ENCODE peak calls at places on chromosomes 7 and 10, in six cellular contexts. D is prostate gland; V is fibroblast of villous mesenchyme; L is CD8-positive, alpha-beta T cell; A is lower leg skin; B is PC-3. W is an unnamed sample.

GRCh38 chr10:14839305-14839695 is 1.2 kb downstream of the HSPA14 start:
- DNase-seq in D (no peak), V (peak), L (no peak), A (no peak), B (no peak), W (peak)

GRCh38 chr7:158087196-158087595 is 500.4 kb downstream of the PTPRN2 start:
- DNase-seq in D (no peak), V (no peak), L (no peak), A (no peak), B (no peak), W (no peak)

GRCh38 chr7:50651227-50651989 is 86.2 kb upstream of the DDC start:
- DNase-seq in D (no peak), V (no peak), L (no peak), A (no peak), B (no peak), W (no peak)

GRCh38 chr7:44103941-44104879 is at the start of gene AEBP1:
- DNase-seq in D (no peak), V (peak), L (no peak), A (no peak), B (no peak), W (peak)

GRCh38 chr7:22667562-22668239 is 59.3 kb upstream of the IL6 start:
- DNase-seq in D (no peak), V (peak), L (no peak), A (no peak), B (peak), W (peak)

GRCh38 chr7:132400667-132401142 is 175.6 kb downstream of the PLXNA4 start:
- DNase-seq in D (no peak), V (no peak), L (no peak), A (peak), B (no peak), W (no peak)

GRCh38 chr10:129772472-129773358 is 191.4 kb downstream of the EBF3 start:
- DNase-seq in D (no peak), V (no peak), L (no peak), A (no peak), B (no peak), W (no peak)

GRCh38 chr7:50362712-50363282 is 58.3 kb downstream of the IKZF1 start:
- DNase-seq in D (no peak), V (no peak), L (peak), A (no peak), B (no peak), W (no peak)

GRCh38 chr10:32055478-32056135 is 618 bp downstream of the KIF5B start:
- DNase-seq in D (peak), V (peak), L (peak), A (peak), B (peak), W (peak)

GRCh38 chr10:4843525-4844180 is 17.6 kb downstream of the AKR1E2 start:
- DNase-seq in D (peak), V (no peak), L (no peak), A (no peak), B (no peak), W (no peak)

DNA sequence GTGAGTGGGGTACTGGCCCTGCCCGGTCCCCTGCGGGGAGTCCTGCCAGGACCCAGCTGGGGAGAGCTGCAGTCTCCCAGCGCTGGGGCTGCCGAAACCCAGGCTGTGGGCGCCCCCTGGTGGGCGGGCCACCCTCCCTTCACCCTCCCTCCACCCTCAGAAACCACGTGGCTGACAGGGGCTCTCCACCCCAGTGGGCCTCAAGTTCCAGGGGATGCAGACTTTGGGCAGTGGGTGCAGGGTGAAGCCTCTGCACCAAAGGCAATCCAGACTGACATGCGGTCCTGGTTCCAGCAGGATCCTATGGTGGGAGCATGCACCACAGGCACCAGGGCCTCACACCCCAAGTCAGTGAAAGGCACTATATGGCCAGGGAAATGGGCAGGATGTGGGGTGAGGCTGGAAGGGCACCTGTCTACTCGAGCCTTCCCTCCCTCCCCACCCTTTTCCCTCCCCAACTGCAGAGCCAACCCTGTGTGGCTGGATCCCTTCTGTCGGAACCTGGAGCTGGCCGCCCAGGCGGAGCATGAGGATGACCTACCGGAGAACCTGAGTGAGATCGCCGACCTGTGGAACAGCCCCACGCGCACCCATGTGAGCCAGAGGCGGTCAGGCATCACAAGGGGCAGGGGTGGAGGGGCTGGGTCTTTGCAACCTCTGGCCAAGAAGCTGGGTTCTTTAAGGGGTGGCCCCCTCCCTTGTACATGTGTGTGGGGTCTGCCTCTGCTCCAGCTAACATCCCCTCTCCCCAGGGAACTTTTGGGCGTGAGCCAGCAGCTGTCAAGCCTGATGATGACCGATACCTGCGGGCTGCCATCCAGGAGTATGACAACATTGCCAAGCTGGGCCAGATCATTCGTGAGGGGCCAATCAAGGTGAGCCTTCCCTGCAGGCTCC is 38.8 kb downstream of the PSAP start:
- DNase-seq in D (peak), V (peak), L (peak), A (peak), B (peak), W (peak)
- TF ChIP-seq CTCF in D (peak), V (peak), L (peak), A (no peak), B (peak), W (peak)

GRCh38 chr7:27189560-27190283 is 4.7 kb upstream of the HOXA11 start:
- DNase-seq in D (peak), V (peak), L (no peak), A (no peak), B (peak), W (no peak)
- H3K4me3 ChIP-seq in D (peak), V (peak), L (no peak), A (no peak), B (peak), W (no peak)

GRCh38 chr10:97598407-97599271 is 9.1 kb downstream of the C10orf62 start:
- DNase-seq in D (no peak), V (no peak), L (no peak), A (no peak), B (no peak), W (no peak)

GRCh38 chr10:97593423-97593822 is 3.9 kb downstream of the C10orf62 start:
- DNase-seq in D (no peak), V (no peak), L (no peak), A (peak), B (no peak), W (peak)

GRCh38 chr10:97597778-97598177 is 8.3 kb downstream of the C10orf62 start:
- DNase-seq in D (no peak), V (no peak), L (no peak), A (no peak), B (no peak), W (no peak)

GRCh38 chr10:97599272-97599619 is 9.7 kb downstream of the C10orf62 start:
- DNase-seq in D (no peak), V (no peak), L (no peak), A (no peak), B (no peak), W (no peak)

GRCh38 chr10:97596101-97597055 is 6.9 kb downstream of the C10orf62 start:
- DNase-seq in D (peak), V (peak), L (no peak), A (peak), B (peak), W (peak)
- TF ChIP-seq CTCF in D (no peak), V (no peak), L (no peak), A (no peak), B (no peak), W (no peak)

DNA sequence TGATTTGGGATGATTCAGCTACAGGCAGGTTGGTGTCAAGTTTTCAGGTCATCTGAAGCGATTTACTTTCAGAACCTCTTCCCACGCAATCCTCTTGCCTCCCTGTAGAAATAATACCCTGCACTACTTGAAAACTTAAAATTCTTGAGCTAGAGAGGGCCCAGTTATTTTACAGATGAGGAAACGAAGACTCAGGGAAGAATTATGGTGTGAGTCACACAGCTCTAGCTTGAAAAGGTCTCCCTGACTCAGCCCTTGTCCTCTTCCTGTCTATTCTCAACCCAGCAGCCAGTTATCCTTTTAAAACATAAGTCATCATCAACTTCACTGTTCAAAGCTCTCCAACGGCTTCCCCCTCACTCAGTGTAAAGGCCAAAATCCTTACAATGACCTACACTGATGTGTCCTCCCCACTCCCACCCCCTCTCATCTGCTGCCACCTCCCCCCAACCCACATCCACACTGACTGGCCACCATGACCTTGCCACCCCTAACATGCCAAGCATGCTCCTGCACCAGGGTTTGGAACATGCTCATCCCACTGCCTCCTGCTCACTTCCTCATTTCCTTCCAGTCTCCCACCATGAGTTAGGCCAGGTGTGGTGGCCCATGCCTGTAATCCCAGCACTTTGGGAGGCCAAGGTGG is 3.4 kb downstream of the DNMBP start:
- DNase-seq in D (no peak), V (peak), L (no peak), A (peak), B (peak), W (peak)
- H3K4me3 ChIP-seq in D (no peak), V (peak), L (no peak), A (no peak), B (peak), W (peak)

DNA sequence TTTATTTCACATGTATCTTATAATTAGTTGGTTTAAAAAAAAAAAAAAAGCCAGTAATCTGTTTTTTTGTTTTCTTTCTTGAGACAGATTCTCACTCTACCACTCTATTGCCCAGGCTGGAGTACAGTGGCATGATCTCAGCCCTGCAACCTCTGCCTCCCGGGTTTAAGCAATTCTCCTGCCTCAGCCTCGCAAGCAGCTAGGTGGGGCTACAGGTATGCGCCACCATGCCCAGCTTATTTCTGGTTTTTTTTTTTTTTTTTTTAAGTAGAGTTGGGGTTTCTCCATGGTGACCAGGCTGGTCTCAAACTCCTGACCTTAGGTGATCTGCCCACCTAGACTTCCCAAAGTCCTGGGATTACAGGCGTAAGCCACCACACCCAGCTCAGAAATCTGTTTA is 34.1 kb upstream of the CAPZA2 start:
- DNase-seq in D (no peak), V (no peak), L (no peak), A (no peak), B (no peak), W (no peak)
- TF ChIP-seq CTCF in D (no peak), V (no peak), L (no peak), A (no peak), B (no peak), W (no peak)

GRCh38 chr10:50620899-50621298 is 2.9 kb downstream of the SGMS1 start:
- DNase-seq in D (no peak), V (no peak), L (no peak), A (no peak), B (no peak), W (no peak)

GRCh38 chr10:50619882-50620281 is 3.9 kb downstream of the SGMS1 start:
- DNase-seq in D (no peak), V (no peak), L (no peak), A (no peak), B (no peak), W (no peak)

GRCh38 chr10:50623299-50624153 is at the start of gene SGMS1:
- DNase-seq in D (peak), V (peak), L (peak), A (peak), B (peak), W (peak)

GRCh38 chr10:50622497-50623298 is 1.1 kb downstream of the SGMS1 start:
- DNase-seq in D (peak), V (peak), L (peak), A (peak), B (peak), W (peak)

DNA sequence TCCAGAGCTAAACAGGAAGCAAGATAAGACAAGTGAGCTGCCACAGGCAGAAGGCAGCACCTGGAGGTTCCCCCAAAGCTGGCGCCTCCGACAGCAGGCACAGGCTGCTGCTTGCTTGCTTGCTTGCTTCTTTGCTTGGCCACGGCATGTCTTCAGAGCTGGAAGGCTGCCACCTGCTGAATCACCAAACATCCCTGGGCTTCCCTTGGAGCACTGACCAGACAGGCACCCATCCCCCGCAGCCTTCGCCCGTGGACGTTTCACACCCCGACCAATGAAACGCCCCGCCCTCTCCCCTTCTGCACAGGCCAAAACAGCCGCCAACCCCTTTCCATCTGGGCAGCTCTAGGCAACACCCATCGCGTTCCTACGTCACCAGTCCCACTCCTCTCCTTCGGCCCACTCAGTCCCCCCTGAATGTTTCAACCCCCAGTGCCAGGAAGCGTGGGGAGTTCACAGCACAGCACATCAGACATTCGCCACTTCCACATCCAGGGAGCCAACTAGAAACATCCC is 1.7 kb downstream of the SGMS1 start:
- DNase-seq in D (peak), V (peak), L (peak), A (peak), B (peak), W (peak)
- H3K4me3 ChIP-seq in D (peak), V (peak), L (peak), A (peak), B (peak), W (peak)

GRCh38 chr7:11819947-11820346 is 12.1 kb downstream of the THSD7A start:
- DNase-seq in D (no peak), V (no peak), L (no peak), A (no peak), B (no peak), W (no peak)

GRCh38 chr7:11817111-11817710 is 14.8 kb downstream of the THSD7A start:
- DNase-seq in D (no peak), V (no peak), L (no peak), A (no peak), B (no peak), W (peak)

GRCh38 chr7:11818281-11818680 is 13.7 kb downstream of the THSD7A start:
- DNase-seq in D (no peak), V (no peak), L (no peak), A (no peak), B (no peak), W (no peak)
- TF ChIP-seq CTCF in D (no peak), V (no peak), L (no peak), A (no peak), B (no peak), W (no peak)